ENCODE peak calls at places on chromosomes 4 and X, in four cellular contexts. L is K562, F is HepG2, Y is GM12878. J is an unnamed sample.

GRCh38 chr4:124936427-124936826 is 223.9 kb upstream of the ANKRD50 start:
- DNase-seq in L (no peak), F (no peak), Y (no peak), J (no peak)

GRCh38 chrX:76428243-76429130 is 977 bp downstream of the MAGEE1 start:
- DNase-seq in L (no peak), F (no peak), Y (no peak), J (no peak)

GRCh38 chrX:103941201-103941975 is 21.0 kb upstream of the TMSB15B start:
- DNase-seq in L (peak; percentile 28), F (no peak), Y (no peak), J (no peak)

GRCh38 chrX:114584434-114584943 is 603 bp downstream of the HTR2C start:
- DNase-seq in L (no peak), F (no peak), Y (no peak), J (no peak)

GRCh38 chr4:98653890-98654867 is 4.2 kb downstream of the TSPAN5 start:
- DNase-seq in L (no peak), F (no peak), Y (no peak), J (peak; percentile 64)

GRCh38 chrX:56029691-56030090 is 202.5 kb upstream of the KLF8 start:
- DNase-seq in L (no peak), F (no peak), Y (no peak), J (no peak)

GRCh38 chrX:14362731-14363130 is 166.6 kb upstream of the GLRA2 start:
- DNase-seq in L (no peak), F (no peak), Y (no peak), J (no peak)

GRCh38 chrX:101229155-101229554 is 9.6 kb downstream of the DRP2 start:
- DNase-seq in L (no peak), F (no peak), Y (no peak), J (no peak)

GRCh38 chr4:77600521-77601451 is 4.8 kb upstream of the CXCL13 start:
- DNase-seq in L (peak; percentile 42), F (peak; percentile 28), Y (no peak), J (peak; percentile 37)

GRCh38 chr4:48718818-48719465 is 61.1 kb downstream of the FRYL start:
- DNase-seq in L (no peak), F (peak; percentile 66), Y (no peak), J (no peak)

GRCh38 chr4:44448548-44449443 is at the start of gene KCTD8:
- DNase-seq in L (peak; percentile 42), F (peak; percentile 71), Y (peak; percentile 1), J (no peak)

GRCh38 chr4:100977746-100978397 is 369.5 kb downstream of the PPP3CA start:
- DNase-seq in L (no peak), F (no peak), Y (no peak), J (no peak)

GRCh38 chrX:154799554-154800348 is 5.5 kb downstream of the MPP1 start:
- DNase-seq in L (peak; percentile 32), F (peak; percentile 90), Y (no peak), J (no peak)

GRCh38 chr4:42816189-42816588 is 76.3 kb upstream of the GRXCR1 start:
- DNase-seq in L (no peak), F (no peak), Y (no peak), J (no peak)

GRCh38 chr4:189979196-189980047 is 38.8 kb downstream of the FRG1 start:
- DNase-seq in L (no peak), F (no peak), Y (no peak), J (no peak)

GRCh38 chrX:147912093-147912801 is 528 bp downstream of the FMR1 start:
- DNase-seq in L (peak; percentile 55), F (no peak), Y (no peak), J (no peak)

GRCh38 chr4:67106846-67107467 is 438.3 kb downstream of the CENPC start:
- DNase-seq in L (no peak), F (no peak), Y (no peak), J (no peak)
- TF ChIP-seq ZNF274 in L (no peak), F (no peak), Y (no peak), J (no peak)

GRCh38 chr4:159435561-159436023 is 332.7 kb downstream of the RAPGEF2 start:
- DNase-seq in L (no peak), F (peak; percentile 18), Y (peak; percentile 12), J (no peak)

GRCh38 chr4:159430896-159431295 is 328.0 kb downstream of the RAPGEF2 start:
- DNase-seq in L (no peak), F (no peak), Y (no peak), J (no peak)

GRCh38 chr4:159434496-159435241 is 331.8 kb downstream of the RAPGEF2 start:
- DNase-seq in L (no peak), F (no peak), Y (no peak), J (no peak)

GRCh38 chr4:159429693-159430035 is 326.8 kb downstream of the RAPGEF2 start:
- DNase-seq in L (no peak), F (no peak), Y (no peak), J (no peak)

GRCh38 chr4:159432436-159432835 is 329.6 kb downstream of the RAPGEF2 start:
- DNase-seq in L (no peak), F (no peak), Y (no peak), J (no peak)
- TF ChIP-seq CEBPB in L (no peak), F (no peak), Y (no peak), J (no peak)

GRCh38 chr4:97587912-97588311 is 555.4 kb downstream of the STPG2 start:
- DNase-seq in L (no peak), F (no peak), Y (no peak), J (peak; percentile 7)
- TF ChIP-seq MAX in L (no peak), F (no peak), Y (no peak), J (no peak)

GRCh38 chr4:117700111-117700892 is 334.0 kb upstream of the NDST3 start:
- DNase-seq in L (peak; percentile 3), F (peak; percentile 5), Y (no peak), J (peak; percentile 12)
- TF ChIP-seq ZNF274 in L (no peak), F (no peak), Y (no peak), J (no peak)

GRCh38 chr4:133623847-133624246 is 474.8 kb downstream of the PCDH10 start:
- DNase-seq in L (no peak), F (no peak), Y (no peak), J (no peak)

GRCh38 chr4:133621628-133622027 is 472.5 kb downstream of the PCDH10 start:
- DNase-seq in L (no peak), F (no peak), Y (no peak), J (no peak)

GRCh38 chr4:133618963-133619362 is 469.9 kb downstream of the PCDH10 start:
- DNase-seq in L (peak; percentile 40), F (no peak), Y (no peak), J (no peak)

DNA sequence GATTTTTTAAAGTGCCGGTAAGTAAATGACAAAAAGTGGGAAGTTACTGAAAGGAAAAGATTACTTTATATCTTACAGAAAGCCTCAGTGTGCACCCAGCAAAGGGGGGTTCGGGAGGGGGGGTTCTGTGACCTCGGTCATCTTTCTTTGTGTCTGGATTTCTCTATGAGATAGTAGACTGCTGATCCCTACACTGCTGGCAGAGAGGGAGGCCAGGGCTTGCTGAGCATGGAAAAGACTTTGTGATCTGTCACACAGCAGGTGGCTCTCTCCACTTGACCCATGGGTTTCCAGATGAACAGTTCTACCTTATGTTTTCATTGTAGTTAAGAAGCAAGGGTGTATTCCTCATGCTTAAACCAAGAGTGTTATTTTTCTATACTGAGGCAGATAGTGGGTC is 475.6 kb downstream of the PCDH10 start:
- DNase-seq in L (peak; percentile 50), F (no peak), Y (no peak), J (no peak)
- TF ChIP-seq CEBPB in L (no peak), F (no peak), Y (no peak), J (no peak)

GRCh38 chr4:74376888-74377483 is 12.0 kb downstream of the EREG start:
- DNase-seq in L (peak; percentile 72), F (peak; percentile 45), Y (no peak), J (no peak)
- TF ChIP-seq MAX in L (no peak), F (no peak), Y (no peak), J (peak; percentile 20)